ENCODE peak calls at places on chromosomes 2 and 18, in eight cellular contexts. B is iPS-NIHi11; C is NAMALWA; L is GM04503; G is ureter; V is EL; I is effector CD4-positive, alpha-beta T cell; O is stimulated activated CD8-positive, alpha-beta memory T cell treated with anti-CD3 and anti-CD28 coated beads, Interleukin-7, amount 100 ng/mL, for 4 hours. N is an unnamed sample.

GRCh38 chr18:67151366-67151765 is 365.2 kb downstream of the DSEL start:
- DNase-seq in L (no peak), C (no peak), B (peak), O (no peak), G (no peak), I (no peak), V (no peak), N (no peak)

GRCh38 chr2:72953976-72954375 is 36.7 kb downstream of the EMX1 start:
- DNase-seq in I (no peak), C (no peak), L (no peak), V (no peak), B (no peak), O (no peak), G (no peak), N (no peak)

GRCh38 chr2:191899442-191899841 is 52.6 kb upstream of the CAVIN2 start:
- DNase-seq in L (peak), C (no peak), G (no peak), O (no peak), B (no peak), V (peak), I (no peak), N (no peak)

GRCh38 chr2:116319935-116320334 is 1494.6 kb upstream of the DDX18 start:
- DNase-seq in G (no peak), L (no peak), O (no peak), C (no peak), I (no peak), V (no peak), B (no peak), N (no peak)

GRCh38 chr2:162221064-162221463 is 22.2 kb downstream of the FAP start:
- DNase-seq in C (peak), O (peak), B (peak), V (peak), G (peak), I (peak), L (no peak), N (peak)

GRCh38 chr2:163345795-163346573 is 389.8 kb downstream of the FIGN start:
- DNase-seq in V (peak), G (no peak), B (peak), O (no peak), L (no peak), C (peak), I (no peak), N (no peak)

GRCh38 chr2:96815326-96816126 is 542 bp upstream of the CNNM3 start:
- DNase-seq in C (peak), I (no peak), V (peak), L (no peak), B (peak), G (no peak), O (no peak), N (no peak)

GRCh38 chr2:207474871-207475485 is 54.8 kb upstream of the CREB1 start:
- DNase-seq in C (peak), G (peak), V (peak), L (no peak), B (peak), O (no peak), I (peak), N (peak)

GRCh38 chr2:64145119-64145518 is 899 bp upstream of the PELI1 start:
- DNase-seq in L (no peak), G (no peak), V (no peak), O (no peak), B (peak), C (no peak), I (no peak), N (no peak)

GRCh38 chr2:174839672-174840071 is 75.4 kb upstream of the CHRNA1 start:
- DNase-seq in V (no peak), C (no peak), I (no peak), O (no peak), G (no peak), B (no peak), L (no peak), N (no peak)

GRCh38 chr18:8960740-8961657 is 141.5 kb upstream of the NDUFV2 start:
- DNase-seq in B (no peak), G (no peak), C (no peak), O (no peak), V (peak), I (no peak), L (no peak), N (no peak)

GRCh38 chr2:227719637-227720036 is 1.8 kb upstream of the SLC19A3 start:
- DNase-seq in C (no peak), I (no peak), L (no peak), O (no peak), V (no peak), G (no peak), B (no peak), N (no peak)

GRCh38 chr18:44915213-44915612 is 234.5 kb downstream of the SETBP1 start:
- DNase-seq in B (no peak), C (no peak), G (no peak), I (no peak), V (no peak), L (no peak), O (no peak), N (no peak)

GRCh38 chr2:12070153-12070552 is 323.7 kb downstream of the LPIN1 start:
- DNase-seq in B (no peak), G (no peak), I (no peak), O (no peak), L (no peak), C (no peak), V (no peak), N (no peak)

GRCh38 chr2:61771904-61772845 is 81.7 kb downstream of the FAM161A start:
- DNase-seq in L (no peak), C (no peak), V (no peak), B (no peak), G (no peak), I (no peak), O (no peak), N (no peak)

GRCh38 chr2:237629188-237629534 is 1.8 kb downstream of the LRRFIP1 start:
- DNase-seq in O (no peak), G (no peak), B (no peak), I (no peak), V (no peak), C (no peak), L (no peak), N (no peak)

GRCh38 chr18:25349926-25350560 is 1.9 kb downstream of the ZNF521 start:
- DNase-seq in L (no peak), V (peak), G (peak), C (no peak), I (no peak), O (no peak), B (peak), N (no peak)

GRCh38 chr2:241798081-241798630 is 10.8 kb upstream of the NEU4 start:
- DNase-seq in G (peak), O (no peak), L (no peak), C (no peak), B (peak), V (no peak), I (no peak), N (no peak)

GRCh38 chr2:200578778-200579177 is 7.0 kb upstream of the AOX1 start:
- DNase-seq in G (no peak), L (no peak), C (peak), V (peak), B (no peak), I (no peak), O (no peak), N (no peak)

GRCh38 chr18:5622905-5623304 is 79.1 kb upstream of the EPB41L3 start:
- DNase-seq in B (no peak), V (no peak), L (no peak), C (no peak), O (no peak), I (no peak), G (no peak), N (no peak)